ENCODE peak calls at places on chromosomes 5 and 9, in eight cellular contexts. K, T, L, S, Q, I, X and W are unnamed samples.

GRCh38 chr9:96129698-96130097 is 172.3 kb downstream of the HSD17B3 start:
- DNase-seq in K (no peak), T (peak; percentile 57), L (no peak), S (no peak), Q (peak; percentile 70), I (no peak), X (no peak), W (no peak)

GRCh38 chr5:168802337-168802736 is 223.2 kb upstream of the PANK3 start:
- DNase-seq in K (no peak), T (no peak), L (no peak), S (no peak), Q (no peak), I (no peak), X (no peak), W (no peak)

GRCh38 chr9:83034587-83034986 is 28.4 kb downstream of the RASEF start:
- DNase-seq in K (no peak), T (no peak), L (no peak), S (no peak), Q (no peak), I (no peak), X (no peak), W (no peak)

GRCh38 chr5:139872052-139872766 is 76.6 kb downstream of the PSD2 start:
- DNase-seq in K (no peak), T (no peak), L (no peak), S (no peak), Q (peak; percentile 68), I (no peak), X (no peak), W (no peak)

GRCh38 chr5:100797863-100798262 is 105.2 kb downstream of the ST8SIA4 start:
- DNase-seq in K (no peak), T (no peak), L (no peak), S (no peak), Q (no peak), I (no peak), X (no peak), W (no peak)

GRCh38 chr5:58493136-58493535 is 1.9 kb downstream of the GAPT start:
- DNase-seq in K (no peak), T (no peak), L (no peak), S (no peak), Q (no peak), I (no peak), X (no peak), W (no peak)

GRCh38 chr9:121713400-121714070 is 62.1 kb downstream of the DAB2IP start:
- DNase-seq in K (no peak), T (no peak), L (no peak), S (no peak), Q (no peak), I (no peak), X (no peak), W (no peak)

GRCh38 chr9:125506045-125506444 is 201.0 kb downstream of the MAPKAP1 start:
- DNase-seq in K (no peak), T (no peak), L (no peak), S (no peak), Q (no peak), I (no peak), X (peak; percentile 35), W (no peak)

DNA sequence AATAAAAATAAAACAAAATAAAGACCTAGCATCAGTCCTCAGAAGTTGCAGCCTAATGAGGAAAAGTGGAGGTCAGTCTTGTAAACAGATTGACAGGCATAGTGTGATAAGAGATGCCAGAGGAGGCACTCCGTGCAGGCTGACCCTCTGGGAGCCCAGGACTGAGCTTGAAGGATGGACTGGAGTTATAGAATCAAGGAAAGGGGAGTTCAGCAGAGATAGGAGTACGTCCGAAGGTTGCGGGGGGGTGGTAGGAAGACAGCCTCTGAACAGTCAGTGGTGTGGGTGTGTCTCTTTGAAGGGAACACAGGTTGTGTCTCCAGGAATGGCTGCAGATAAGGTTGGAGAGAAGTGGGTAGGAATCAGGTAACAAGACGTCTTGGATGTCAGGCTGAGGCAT is 126.1 kb upstream of the CPEB4 start:
- DNase-seq in K (no peak), T (no peak), L (no peak), S (no peak), Q (no peak), I (no peak), X (no peak), W (no peak)
- H3K36me3 ChIP-seq in K (no peaks in the 10 kb centered on the region), T (no peaks in the 10 kb centered on the region), L (no peaks in the 10 kb centered on the region), S (no peaks in the 10 kb centered on the region), Q (no peaks in the 10 kb centered on the region), I (no peaks in the 10 kb centered on the region), X (no peaks in the 10 kb centered on the region), W (no peaks in the 10 kb centered on the region)

GRCh38 chr5:151168602-151169344 is 11.2 kb upstream of the ANXA6 start:
- DNase-seq in K (no peak), T (no peak), L (no peak), S (peak; percentile 37), Q (no peak), I (no peak), X (no peak), W (no peak)
- H3K4me1 ChIP-seq in K (peaks cover 13% of the 10 kb centered on the region), T (no peaks in the 10 kb centered on the region), L (peaks cover 9% of the 10 kb centered on the region), S (no peaks in the 10 kb centered on the region), Q (no peaks in the 10 kb centered on the region), I (peaks cover 3% of the 10 kb centered on the region), X (peaks cover 34% of the 10 kb centered on the region), W (peaks cover 3% of the 10 kb centered on the region)

DNA sequence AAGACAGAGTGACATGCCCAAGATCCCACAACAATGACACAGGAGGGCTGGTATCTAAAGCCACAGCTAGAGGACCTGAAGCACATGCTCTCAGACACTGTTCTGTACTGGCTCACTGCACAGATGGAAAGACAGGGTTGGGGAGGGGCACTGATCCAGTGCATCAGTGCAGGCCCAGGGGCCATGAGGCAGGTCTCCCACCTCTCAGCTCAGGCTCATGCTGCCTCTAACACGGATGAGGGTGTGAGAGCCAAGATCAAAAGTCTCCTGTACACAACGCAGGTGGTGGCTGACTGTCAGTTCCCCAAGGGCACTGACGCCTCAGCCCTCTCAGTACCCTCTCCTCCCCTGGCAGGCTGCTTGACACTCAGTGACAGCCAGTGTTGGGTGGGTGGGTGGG is 10.9 kb downstream of the RAPGEF1 start:
- DNase-seq in K (no peak), T (no peak), L (no peak), S (no peak), Q (no peak), I (no peak), X (no peak), W (no peak)
- H3K36me3 ChIP-seq in K (peaks cover 2% of the 10 kb centered on the region), T (no peaks in the 10 kb centered on the region), L (no peaks in the 10 kb centered on the region), S (no peaks in the 10 kb centered on the region), Q (no peaks in the 10 kb centered on the region), I (no peaks in the 10 kb centered on the region), X (no peaks in the 10 kb centered on the region), W (no peaks in the 10 kb centered on the region)

GRCh38 chr9:5839572-5839902 is 6.6 kb upstream of the ERMP1 start:
- DNase-seq in K (no peak), T (no peak), L (no peak), S (no peak), Q (no peak), I (no peak), X (no peak), W (no peak)
- H3K4me1 ChIP-seq in K (no peaks in the 10 kb centered on the region), T (peaks cover 10% of the 10 kb centered on the region), L (no peaks in the 10 kb centered on the region), S (peaks cover 16% of the 10 kb centered on the region), Q (peaks cover 16% of the 10 kb centered on the region), I (peaks cover 6% of the 10 kb centered on the region), X (peaks cover 6% of the 10 kb centered on the region), W (no peaks in the 10 kb centered on the region)